ENCODE peak calls at places on chromosomes 11 and 22, in ten cellular contexts. X, C, W, S, M, E, U, P, B and G are unnamed samples.

GRCh38 chr22:20571531-20572007 is 64.2 kb downstream of the MED15 start:
- DNase-seq in P (no peak), E (no peak), M (peak), W (no peak), S (peak), X (no peak), U (no peak), C (no peak), B (peak), G (peak)

GRCh38 chr11:10701982-10702381 is 8.4 kb upstream of the IRAG1 start:
- DNase-seq in U (no peak), C (no peak), M (no peak), B (no peak), P (no peak), S (no peak), E (no peak), X (no peak), W (no peak), G (no peak)

GRCh38 chr11:119414734-119415133 is 8.2 kb downstream of the THY1 start:
- DNase-seq in P (no peak), U (no peak), B (no peak), M (no peak), W (no peak), C (no peak), E (no peak), S (no peak), X (no peak), G (no peak)

GRCh38 chr22:27317156-27317555 is 484.4 kb downstream of the MN1 start:
- DNase-seq in P (no peak), C (no peak), B (no peak), S (no peak), X (no peak), W (no peak), E (no peak), U (no peak), M (no peak), G (no peak)

GRCh38 chr11:67486481-67487195 is 3.8 kb downstream of the AIP start:
- DNase-seq in S (no peak), B (no peak), E (no peak), P (no peak), C (no peak), X (no peak), W (no peak), M (no peak), U (no peak), G (peak)

GRCh38 chr11:71247551-71248250 is 4.7 kb downstream of the SHANK2 start:
- DNase-seq in C (no peak), S (no peak), P (no peak), B (no peak), E (no peak), X (no peak), M (no peak), U (no peak), W (no peak), G (no peak)

GRCh38 chr22:41598081-41598480 is 8.4 kb upstream of the PMM1 start:
- DNase-seq in W (no peak), P (no peak), X (no peak), M (no peak), C (no peak), S (no peak), U (no peak), B (no peak), E (no peak), G (no peak)

GRCh38 chr11:95149659-95150294 is 60.1 kb downstream of the ENDOD1 start:
- DNase-seq in X (no peak), U (peak), S (no peak), C (no peak), M (no peak), E (no peak), B (no peak), W (peak), P (peak), G (no peak)

GRCh38 chr11:32830413-32830738 is 649 bp downstream of the PRRG4 start:
- DNase-seq in W (no peak), X (peak), U (peak), E (no peak), S (no peak), M (no peak), C (no peak), P (no peak), B (no peak), G (peak)

GRCh38 chr11:76553554-76554476 is 109.0 kb downstream of the EMSY start:
- DNase-seq in E (no peak), W (no peak), C (no peak), S (no peak), B (no peak), P (no peak), U (no peak), X (no peak), M (no peak), G (no peak)

GRCh38 chr11:128174465-128175101 is 412.8 kb downstream of the ETS1 start:
- DNase-seq in U (no peak), X (no peak), B (no peak), M (no peak), C (no peak), P (no peak), E (peak), S (no peak), W (no peak), G (no peak)

GRCh38 chr11:119378851-119379465 is 2.5 kb downstream of the USP2 start:
- DNase-seq in W (no peak), U (no peak), M (no peak), S (no peak), C (no peak), X (no peak), B (no peak), E (no peak), P (no peak), G (no peak)

GRCh38 chr11:72758690-72759389 is 6.6 kb upstream of the ARAP1 start:
- DNase-seq in C (peak), W (no peak), P (peak), X (no peak), M (no peak), B (no peak), E (no peak), S (no peak), U (peak), G (no peak)